ENCODE peak calls at places on chromosomes 6 and 20, in six cellular contexts. H is H1, V is HepG2, C is SK-N-SH, B is K562, Z is GM12878. X is an unnamed sample.

GRCh38 chr6:40789143-40789764 is 202.1 kb upstream of the LRFN2 start:
- DNase-seq in H (no peak), V (no peak), C (peak), B (no peak), Z (no peak), X (no peak)

GRCh38 chr6:31776563-31776960 is 566 bp downstream of the VWA7 start:
- DNase-seq in H (no peak), V (no peak), C (no peak), B (no peak), Z (no peak), X (no peak)

GRCh38 chr6:47353822-47354221 is 44.1 kb upstream of the TNFRSF21 start:
- DNase-seq in H (no peak), V (no peak), C (no peak), B (no peak), Z (no peak), X (peak)

GRCh38 chr6:113978084-113978675 is 7.2 kb upstream of the HDAC2 start:
- DNase-seq in H (no peak), V (no peak), C (no peak), B (no peak), Z (no peak), X (no peak)

GRCh38 chr6:40901322-40902055 is 137.5 kb downstream of the UNC5CL start:
- DNase-seq in H (no peak), V (no peak), C (no peak), B (no peak), Z (no peak), X (no peak)

GRCh38 chr6:160348209-160348551 is at the start of gene SLC22A3:
- DNase-seq in H (no peak), V (no peak), C (peak), B (no peak), Z (no peak), X (no peak)

GRCh38 chr6:92906385-92906784 is 513.0 kb downstream of the EPHA7 start:
- DNase-seq in H (no peak), V (no peak), C (no peak), B (no peak), Z (no peak), X (no peak)

GRCh38 chr20:12201289-12201991 is 283.7 kb downstream of the BTBD3 start:
- DNase-seq in H (no peak), V (no peak), C (peak), B (no peak), Z (no peak), X (no peak)

GRCh38 chr20:52192296-52193007 is 873 bp upstream of the ZFP64 start:
- DNase-seq in H (no peak), V (peak), C (peak), B (peak), Z (peak), X (peak)

GRCh38 chr20:50358959-50359358 is 151.2 kb upstream of the PTPN1 start:
- DNase-seq in H (no peak), V (no peak), C (no peak), B (no peak), Z (no peak), X (no peak)

GRCh38 chr20:61251529-61252393 is at the start of gene CDH4:
- DNase-seq in H (no peak), V (no peak), C (peak), B (no peak), Z (no peak), X (no peak)

GRCh38 chr20:61254881-61255589 is 3.0 kb downstream of the CDH4 start:
- DNase-seq in H (no peak), V (no peak), C (no peak), B (no peak), Z (no peak), X (no peak)

GRCh38 chr20:61252601-61253263 is 671 bp downstream of the CDH4 start:
- DNase-seq in H (no peak), V (no peak), C (peak), B (no peak), Z (no peak), X (no peak)

GRCh38 chr20:61253640-61254511 is 1.8 kb downstream of the CDH4 start:
- DNase-seq in H (no peak), V (no peak), C (peak), B (no peak), Z (no peak), X (no peak)

DNA sequence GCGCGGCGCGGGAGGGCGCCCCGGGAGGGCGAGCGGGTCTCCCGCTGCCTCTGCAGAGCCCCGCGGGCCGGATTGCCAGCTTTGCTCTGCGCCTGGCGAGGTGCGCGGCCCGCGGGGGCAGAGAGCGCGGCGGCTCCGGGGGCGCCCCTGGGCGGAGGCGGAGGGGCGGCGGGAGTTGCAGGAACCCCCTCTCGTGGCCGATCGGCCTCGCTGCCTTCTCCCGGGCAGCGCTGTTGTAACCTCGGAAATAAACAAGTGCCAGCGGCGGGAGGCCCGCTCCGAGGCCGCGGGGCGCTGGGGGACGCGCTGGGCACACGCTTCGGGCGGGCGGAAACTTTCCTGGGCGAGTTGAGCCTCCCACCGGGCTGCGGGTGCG is 1.2 kb downstream of the CDH4 start:
- DNase-seq in H (no peak), V (no peak), C (peak), B (no peak), Z (no peak), X (no peak)
- TF ChIP-seq GABPA in H (no peak), V (no peak), C (no peak), B (no peak), Z (no peak), X (no peak)

DNA sequence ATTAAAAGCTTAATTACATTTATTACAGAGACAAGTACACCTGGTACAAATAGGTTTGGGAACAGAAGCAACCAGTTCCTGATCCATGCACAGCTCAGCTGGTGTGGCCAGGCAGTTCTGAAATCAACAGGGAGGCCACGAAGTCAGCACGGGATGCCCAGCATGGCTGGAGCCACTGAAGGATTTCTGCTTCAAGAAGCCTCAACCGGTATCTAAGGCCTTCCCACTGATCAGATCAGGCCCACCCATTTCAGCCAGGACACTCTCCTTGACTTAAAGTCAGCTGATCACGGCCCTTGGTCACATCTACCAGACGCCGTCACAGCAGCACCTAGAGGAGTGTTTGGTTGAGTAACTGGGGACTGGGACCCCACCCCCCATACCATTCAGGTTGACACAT is 109.6 kb downstream of the SYCP2 start:
- DNase-seq in H (no peak), V (no peak), C (peak), B (no peak), Z (no peak), X (no peak)
- TF ChIP-seq GABPA in H (no peak), V (no peak), C (no peak), B (no peak), Z (no peak), X (no peak)

GRCh38 chr20:48292806-48293205 is 507.5 kb upstream of the SULF2 start:
- DNase-seq in H (peak), V (no peak), C (no peak), B (no peak), Z (no peak), X (no peak)
- TF ChIP-seq GABPA in H (no peak), V (no peak), C (no peak), B (no peak), Z (no peak), X (no peak)

GRCh38 chr6:21748343-21749063 is 155.0 kb downstream of the SOX4 start:
- DNase-seq in H (no peak), V (no peak), C (no peak), B (no peak), Z (no peak), X (no peak)
- TF ChIP-seq GABPA in H (no peak), V (no peak), C (no peak), B (no peak), Z (no peak), X (no peak)

GRCh38 chr6:22716721-22717120 is 147.4 kb downstream of the HDGFL1 start:
- DNase-seq in H (no peak), V (no peak), C (no peak), B (no peak), Z (no peak), X (no peak)

GRCh38 chr6:22722913-22723312 is 153.5 kb downstream of the HDGFL1 start:
- DNase-seq in H (no peak), V (no peak), C (no peak), B (no peak), Z (no peak), X (no peak)

GRCh38 chr6:22717906-22718305 is 148.5 kb downstream of the HDGFL1 start:
- DNase-seq in H (no peak), V (no peak), C (no peak), B (no peak), Z (no peak), X (no peak)
- TF ChIP-seq GABPA in H (no peak), V (no peak), C (no peak), B (no peak), Z (no peak), X (no peak)

DNA sequence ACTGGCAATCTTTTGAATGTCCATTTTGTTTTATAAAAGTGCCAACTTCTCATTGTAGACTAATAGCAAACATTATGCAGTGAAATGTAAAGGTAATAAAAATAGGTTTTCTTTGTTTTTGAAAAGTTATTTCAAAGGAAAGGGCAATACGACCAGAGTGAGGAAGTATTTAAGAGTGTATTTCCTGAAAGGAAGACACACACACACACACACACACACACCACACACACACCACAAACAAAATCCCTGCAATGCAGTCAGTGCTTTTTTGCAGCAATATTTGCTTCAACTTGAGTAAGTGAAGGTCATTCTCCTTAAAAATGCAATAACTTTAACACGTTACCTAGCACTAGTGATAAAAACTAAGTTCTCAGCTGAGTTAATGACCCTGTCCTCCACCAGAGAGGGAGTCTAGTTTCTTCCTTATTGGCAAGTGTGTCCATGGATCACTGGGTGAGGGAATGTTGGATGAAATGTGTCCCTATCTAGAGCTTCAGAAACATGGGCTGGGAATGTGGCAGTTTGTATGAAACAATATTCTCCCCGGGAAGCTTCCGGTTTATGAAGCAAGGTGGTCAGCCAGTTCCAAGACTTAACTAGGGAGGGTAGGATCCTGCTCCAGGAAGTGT is 4.8 kb downstream of the PPP1R3G start:
- DNase-seq in H (no peak), V (no peak), C (no peak), B (no peak), Z (no peak), X (no peak)
- TF ChIP-seq GABPA in H (no peak), V (no peak), C (no peak), B (no peak), Z (no peak), X (no peak)

GRCh38 chr6:169920359-169921020 is 169.1 kb downstream of the ERMARD start:
- DNase-seq in H (no peak), V (no peak), C (no peak), B (no peak), Z (no peak), X (no peak)

GRCh38 chr6:169921227-169921626 is 169.8 kb downstream of the ERMARD start:
- DNase-seq in H (no peak), V (no peak), C (no peak), B (no peak), Z (no peak), X (no peak)

GRCh38 chr6:169918954-169919549 is 167.6 kb downstream of the ERMARD start:
- DNase-seq in H (no peak), V (no peak), C (no peak), B (no peak), Z (no peak), X (no peak)

GRCh38 chr6:169923468-169924464 is 172.3 kb downstream of the ERMARD start:
- DNase-seq in H (no peak), V (no peak), C (no peak), B (no peak), Z (no peak), X (no peak)

DNA sequence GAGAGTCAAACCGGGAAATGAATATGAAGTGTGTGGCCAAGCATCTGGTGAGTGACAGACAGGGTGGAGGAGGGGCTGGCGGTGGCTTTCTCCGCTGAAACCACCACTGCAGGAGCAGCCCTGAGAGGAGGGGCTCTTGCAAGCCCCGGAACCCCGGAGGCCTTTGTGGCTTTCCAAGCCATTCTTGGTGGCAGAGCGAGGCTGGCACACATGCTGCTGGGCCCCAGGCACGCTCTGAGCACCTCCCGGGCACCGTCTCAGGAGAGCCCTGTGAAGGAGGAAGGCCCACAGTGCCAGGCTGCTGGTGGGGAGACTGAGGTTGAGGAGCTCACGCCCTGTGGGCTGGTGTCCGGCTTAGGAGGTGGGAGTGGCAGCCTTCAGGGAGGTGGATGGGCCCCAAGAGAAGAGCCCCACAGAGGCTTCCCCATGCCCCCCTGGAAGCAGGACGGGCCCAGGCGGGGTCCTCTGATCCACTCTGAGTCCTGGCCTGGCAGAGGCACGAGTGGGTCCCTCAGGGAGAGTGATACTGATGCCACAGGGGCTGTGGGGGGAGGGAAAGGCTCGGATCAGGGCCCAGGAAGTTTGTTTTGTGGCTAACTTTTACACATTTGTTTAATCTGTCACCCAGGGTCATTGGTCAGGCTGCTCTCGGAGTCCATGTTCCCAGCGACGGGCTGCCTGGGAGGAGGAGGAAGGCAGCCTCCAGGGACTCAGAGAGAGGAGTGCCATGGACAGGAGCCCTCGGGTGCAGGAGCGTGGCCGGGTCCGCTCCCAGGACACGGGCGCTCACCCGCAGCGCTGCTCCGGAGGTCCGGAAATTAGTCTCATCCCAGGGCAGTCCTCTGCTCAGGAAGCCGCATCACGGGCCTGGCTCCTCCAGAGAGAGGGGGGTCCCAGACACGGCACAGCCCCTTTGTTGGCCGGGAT is 170.7 kb downstream of the ERMARD start:
- DNase-seq in H (no peak), V (peak), C (no peak), B (no peak), Z (no peak), X (peak)
- TF ChIP-seq GABPA in H (no peak), V (no peak), C (no peak), B (no peak), Z (no peak), X (no peak)